ENCODE peak calls at places on chromosomes 2 and 18, in five cellular contexts. C is amniotic epithelial cell; A is NK-92 treated with Interleukin-12 subunit alpha and Interleukin-12 subunit beta, amount 100 ng/mL, for 24 hours; R is NCI-H1930; E is A673. Z is an unnamed sample.

GRCh38 chr2:110716959-110717645 is 15.3 kb upstream of the ACOXL start:
- DNase-seq in E (no peak), R (no peak), A (no peak), C (peak; percentile 6), Z (no peak)

GRCh38 chr2:42117923-42118758 is 51.0 kb upstream of the EML4 start:
- DNase-seq in C (peak; percentile 52), E (peak; percentile 75), R (no peak), A (no peak), Z (no peak)

GRCh38 chr18:23369231-23369630 is 83.9 kb upstream of the RIOK3 start:
- DNase-seq in R (no peak), E (no peak), C (no peak), A (no peak), Z (no peak)

GRCh38 chr18:57579928-57580327 is 6.6 kb downstream of the FECH start:
- DNase-seq in C (no peak), E (no peak), R (no peak), A (no peak), Z (no peak)

GRCh38 chr2:147133273-147133901 is 711.4 kb upstream of the ACVR2A start:
- DNase-seq in C (peak; percentile 1), E (no peak), A (no peak), R (no peak), Z (no peak)

GRCh38 chr2:8624855-8625398 is 56.9 kb upstream of the ID2 start:
- DNase-seq in E (no peak), A (no peak), R (no peak), C (no peak), Z (no peak)

GRCh38 chr2:241359481-241360045 is 3.5 kb downstream of the FARP2 start:
- DNase-seq in E (no peak), A (no peak), C (no peak), R (no peak), Z (no peak)

GRCh38 chr2:29742641-29743040 is 178.7 kb downstream of the ALK start:
- DNase-seq in A (no peak), R (no peak), E (no peak), C (no peak), Z (no peak)

GRCh38 chr2:118881490-118882129 is 34.2 kb upstream of the EN1 start:
- DNase-seq in E (peak; percentile 52), A (peak; percentile 21), R (peak; percentile 29), C (peak; percentile 20), Z (peak; percentile 35)

GRCh38 chr2:241410739-241411176 is 54.7 kb downstream of the FARP2 start:
- DNase-seq in A (no peak), R (no peak), E (no peak), C (no peak), Z (no peak)

GRCh38 chr2:241869087-241869961 is at the start of gene RTP5:
- DNase-seq in R (no peak), C (no peak), E (no peak), A (no peak), Z (no peak)

GRCh38 chr2:8658064-8658862 is 23.6 kb upstream of the ID2 start:
- DNase-seq in E (no peak), C (no peak), A (no peak), R (no peak), Z (no peak)

GRCh38 chr2:132521321-132521720 is 104.7 kb downstream of the GPR39 start:
- DNase-seq in C (no peak), A (no peak), E (no peak), R (no peak), Z (no peak)

GRCh38 chr18:24600076-24600654 is 139.7 kb downstream of the HRH4 start:
- DNase-seq in R (peak; percentile 45), C (peak; percentile 50), A (no peak), E (peak; percentile 81), Z (peak; percentile 57)

GRCh38 chr2:130376433-130377293 is 20.8 kb downstream of the PTPN18 start:
- DNase-seq in A (no peak), C (no peak), R (no peak), E (no peak), Z (no peak)

GRCh38 chr2:50596521-50596920 is 435.4 kb downstream of the NRXN1 start:
- DNase-seq in C (no peak), A (no peak), R (no peak), E (no peak), Z (no peak)

GRCh38 chr18:2704541-2704940 is 49.0 kb downstream of the SMCHD1 start:
- DNase-seq in C (no peak), R (no peak), A (no peak), E (no peak), Z (no peak)

GRCh38 chr2:163347982-163348842 is 387.6 kb downstream of the FIGN start:
- DNase-seq in E (peak; percentile 34), C (peak; percentile 88), A (no peak), R (no peak), Z (no peak)

GRCh38 chr2:113219889-113220641 is 46.3 kb downstream of the PSD4 start:
- DNase-seq in C (peak; percentile 72), E (peak; percentile 64), A (peak; percentile 29), R (no peak), Z (no peak)

GRCh38 chr2:227127236-227127635 is 36.8 kb downstream of the COL4A4 start:
- DNase-seq in C (no peak), A (no peak), E (no peak), R (peak; percentile 76), Z (no peak)

GRCh38 chr18:6874316-6874715 is 144.8 kb downstream of the ARHGAP28 start:
- DNase-seq in R (no peak), C (no peak), E (no peak), A (no peak), Z (no peak)

GRCh38 chr2:46326231-46326980 is 29.2 kb downstream of the EPAS1 start:
- DNase-seq in E (no peak), C (peak; percentile 99), A (no peak), R (no peak), Z (no peak)

GRCh38 chr2:12389354-12390045 is 327.2 kb upstream of the TRIB2 start:
- DNase-seq in R (no peak), A (no peak), E (no peak), C (peak; percentile 21), Z (no peak)

GRCh38 chr2:209308415-209308814 is 115.4 kb upstream of the MAP2 start:
- DNase-seq in R (no peak), E (no peak), C (no peak), A (no peak), Z (no peak)

GRCh38 chr2:127406454-127406853 is 11.8 kb upstream of the PROC start:
- DNase-seq in R (no peak), A (no peak), E (no peak), C (peak; percentile 29), Z (no peak)